ENCODE peak calls at places on chromosomes 4 and X, in nine cellular contexts. One of them, this sample, is unnamed.

GRCh38 chr4:132646186-132646585 is 502.9 kb upstream of the PCDH10 start:
- DNase-seq in fibroblast of mammary gland: no peak
- DNase-seq in adrenal gland: no peak
- DNase-seq in lower leg skin: no peak
- DNase-seq in neural crest cell: no peak
- DNase-seq in body of pancreas: no peak
- DNase-seq in fibroblast of pulmonary artery: no peak
- DNase-seq in transverse colon: no peak
- DNase-seq in cardiac fibroblast: no peak
- DNase-seq in this sample: peak; percentile 2

GRCh38 chrX:53089224-53089842 is 4.6 kb upstream of the KANTR start:
- DNase-seq in neural crest cell: no peak
- DNase-seq in transverse colon: peak; percentile 65
- DNase-seq in lower leg skin: no peak
- DNase-seq in adrenal gland: peak; percentile 60
- DNase-seq in fibroblast of mammary gland: peak; percentile 74
- DNase-seq in fibroblast of pulmonary artery: peak; percentile 75
- DNase-seq in body of pancreas: peak; percentile 69
- DNase-seq in cardiac fibroblast: peak; percentile 78
- DNase-seq in this sample: peak; percentile 46

GRCh38 chrX:27660878-27661277 is 70.7 kb downstream of the DCAF8L2 start:
- DNase-seq in neural crest cell: no peak
- DNase-seq in lower leg skin: no peak
- DNase-seq in cardiac fibroblast: no peak
- DNase-seq in adrenal gland: no peak
- DNase-seq in body of pancreas: no peak
- DNase-seq in fibroblast of mammary gland: no peak
- DNase-seq in transverse colon: no peak
- DNase-seq in fibroblast of pulmonary artery: no peak
- DNase-seq in this sample: no peak

GRCh38 chrX:68686684-68687045 is 39.2 kb downstream of the STARD8 start:
- DNase-seq in adrenal gland: no peak
- DNase-seq in neural crest cell: no peak
- DNase-seq in body of pancreas: no peak
- DNase-seq in cardiac fibroblast: peak; percentile 49
- DNase-seq in lower leg skin: no peak
- DNase-seq in fibroblast of mammary gland: peak; percentile 45
- DNase-seq in transverse colon: no peak
- DNase-seq in fibroblast of pulmonary artery: peak; percentile 55
- DNase-seq in this sample: no peak

GRCh38 chrX:153450949-153451277 is 5.1 kb upstream of the TREX2 start:
- DNase-seq in neural crest cell: no peak
- DNase-seq in transverse colon: no peak
- DNase-seq in cardiac fibroblast: no peak
- DNase-seq in body of pancreas: no peak
- DNase-seq in lower leg skin: no peak
- DNase-seq in fibroblast of pulmonary artery: no peak
- DNase-seq in adrenal gland: no peak
- DNase-seq in fibroblast of mammary gland: no peak
- DNase-seq in this sample: no peak

GRCh38 chr4:94412019-94413017 is 39.4 kb upstream of the PDLIM5 start:
- DNase-seq in neural crest cell: no peak
- DNase-seq in body of pancreas: no peak
- DNase-seq in lower leg skin: no peak
- DNase-seq in transverse colon: no peak
- DNase-seq in adrenal gland: peak; percentile 23
- DNase-seq in fibroblast of mammary gland: peak; percentile 92
- DNase-seq in cardiac fibroblast: peak; percentile 93
- DNase-seq in fibroblast of pulmonary artery: peak; percentile 94
- DNase-seq in this sample: peak; percentile 58

GRCh38 chrX:153969125-153969903 is 2.3 kb downstream of the HCFC1 start:
- DNase-seq in adrenal gland: no peak
- DNase-seq in body of pancreas: no peak
- DNase-seq in fibroblast of pulmonary artery: no peak
- DNase-seq in cardiac fibroblast: no peak
- DNase-seq in lower leg skin: no peak
- DNase-seq in fibroblast of mammary gland: no peak
- DNase-seq in transverse colon: no peak
- DNase-seq in neural crest cell: no peak
- DNase-seq in this sample: no peak

GRCh38 chr4:1511441-1512041 is 105.3 kb upstream of the NKX1-1 start:
- DNase-seq in neural crest cell: no peak
- DNase-seq in fibroblast of mammary gland: peak; percentile 63
- DNase-seq in transverse colon: no peak
- DNase-seq in fibroblast of pulmonary artery: peak; percentile 16
- DNase-seq in body of pancreas: peak; percentile 37
- DNase-seq in cardiac fibroblast: peak; percentile 18
- DNase-seq in adrenal gland: peak; percentile 26
- DNase-seq in lower leg skin: no peak
- DNase-seq in this sample: peak; percentile 5

GRCh38 chr4:188372051-188372450 is 232.8 kb downstream of the TRIML1 start:
- DNase-seq in neural crest cell: no peak
- DNase-seq in transverse colon: no peak
- DNase-seq in adrenal gland: no peak
- DNase-seq in cardiac fibroblast: peak; percentile 8
- DNase-seq in body of pancreas: no peak
- DNase-seq in fibroblast of mammary gland: peak; percentile 49
- DNase-seq in fibroblast of pulmonary artery: no peak
- DNase-seq in lower leg skin: no peak
- DNase-seq in this sample: peak; percentile 29

GRCh38 chrX:40444798-40445496 is 135.8 kb upstream of the ATP6AP2 start:
- DNase-seq in body of pancreas: no peak
- DNase-seq in adrenal gland: no peak
- DNase-seq in neural crest cell: peak; percentile 14
- DNase-seq in cardiac fibroblast: no peak
- DNase-seq in transverse colon: no peak
- DNase-seq in lower leg skin: no peak
- DNase-seq in fibroblast of mammary gland: no peak
- DNase-seq in fibroblast of pulmonary artery: no peak
- DNase-seq in this sample: no peak

GRCh38 chr4:58553679-58554078 is 1443.5 kb upstream of the IGFBP7 start:
- DNase-seq in neural crest cell: no peak
- DNase-seq in adrenal gland: no peak
- DNase-seq in fibroblast of mammary gland: no peak
- DNase-seq in transverse colon: no peak
- DNase-seq in fibroblast of pulmonary artery: no peak
- DNase-seq in lower leg skin: no peak
- DNase-seq in cardiac fibroblast: no peak
- DNase-seq in body of pancreas: no peak
- DNase-seq in this sample: no peak

GRCh38 chr4:42282081-42282901 is 115.0 kb upstream of the SHISA3 start:
- DNase-seq in fibroblast of pulmonary artery: peak; percentile 87
- DNase-seq in lower leg skin: no peak
- DNase-seq in neural crest cell: peak; percentile 59
- DNase-seq in fibroblast of mammary gland: peak; percentile 74
- DNase-seq in cardiac fibroblast: peak; percentile 89
- DNase-seq in adrenal gland: peak; percentile 64
- DNase-seq in transverse colon: no peak
- DNase-seq in body of pancreas: peak; percentile 44
- DNase-seq in this sample: peak; percentile 40

GRCh38 chr4:95549246-95550138 is 719 bp upstream of the UNC5C start:
- DNase-seq in neural crest cell: peak; percentile 36
- DNase-seq in adrenal gland: peak; percentile 65
- DNase-seq in fibroblast of pulmonary artery: peak; percentile 58
- DNase-seq in fibroblast of mammary gland: no peak
- DNase-seq in body of pancreas: peak; percentile 21
- DNase-seq in lower leg skin: peak; percentile 84
- DNase-seq in transverse colon: peak; percentile 25
- DNase-seq in cardiac fibroblast: peak; percentile 65
- DNase-seq in this sample: no peak

GRCh38 chrX:135688137-135688536 is 25.3 kb upstream of the CT45A1 start:
- DNase-seq in fibroblast of pulmonary artery: no peak
- DNase-seq in transverse colon: no peak
- DNase-seq in cardiac fibroblast: no peak
- DNase-seq in adrenal gland: no peak
- DNase-seq in fibroblast of mammary gland: no peak
- DNase-seq in body of pancreas: no peak
- DNase-seq in neural crest cell: no peak
- DNase-seq in lower leg skin: no peak
- DNase-seq in this sample: no peak

GRCh38 chrX:38192007-38192625 is 28.6 kb downstream of the SRPX start:
- DNase-seq in transverse colon: peak; percentile 12
- DNase-seq in fibroblast of mammary gland: peak; percentile 29
- DNase-seq in body of pancreas: peak; percentile 32
- DNase-seq in neural crest cell: no peak
- DNase-seq in adrenal gland: peak; percentile 52
- DNase-seq in cardiac fibroblast: no peak
- DNase-seq in lower leg skin: no peak
- DNase-seq in fibroblast of pulmonary artery: no peak
- DNase-seq in this sample: peak; percentile 2

GRCh38 chrX:33840176-33840575 is 291.9 kb downstream of the FAM47A start:
- DNase-seq in neural crest cell: no peak
- DNase-seq in fibroblast of mammary gland: no peak
- DNase-seq in fibroblast of pulmonary artery: no peak
- DNase-seq in body of pancreas: no peak
- DNase-seq in cardiac fibroblast: no peak
- DNase-seq in transverse colon: no peak
- DNase-seq in lower leg skin: no peak
- DNase-seq in adrenal gland: no peak
- DNase-seq in this sample: no peak

DNA sequence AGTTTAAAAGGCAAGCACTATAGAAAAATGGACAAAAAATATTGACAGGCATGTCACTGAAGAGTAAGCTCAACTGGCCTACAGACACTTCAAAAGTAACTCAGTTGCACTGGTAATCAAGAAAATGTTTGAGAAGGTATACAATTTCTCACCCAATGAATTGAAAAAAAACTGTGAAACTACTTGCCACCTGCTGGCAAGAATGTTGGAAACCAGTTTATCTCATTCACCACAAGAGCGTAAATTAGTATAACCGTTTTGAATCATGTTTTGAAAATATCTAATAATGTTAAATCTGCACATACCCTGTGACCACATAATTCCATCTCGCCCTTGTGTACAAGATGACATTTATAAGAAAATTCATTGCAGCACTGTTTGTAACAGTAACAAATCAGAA is 31.7 kb downstream of the TXK start:
- DNase-seq in fibroblast of mammary gland: no peak
- DNase-seq in neural crest cell: no peak
- DNase-seq in cardiac fibroblast: no peak
- DNase-seq in lower leg skin: no peak
- DNase-seq in fibroblast of pulmonary artery: no peak
- DNase-seq in body of pancreas: no peak
- DNase-seq in transverse colon: no peak
- DNase-seq in adrenal gland: no peak
- DNase-seq in this sample: no peak
- TF ChIP-seq CTCF in fibroblast of mammary gland: peak; percentile 5
- TF ChIP-seq CTCF in neural crest cell: peak; percentile 45
- TF ChIP-seq CTCF in cardiac fibroblast: peak; percentile 1
- TF ChIP-seq CTCF in lower leg skin: no peak
- TF ChIP-seq CTCF in fibroblast of pulmonary artery: peak; percentile 5
- TF ChIP-seq CTCF in body of pancreas: no peak
- TF ChIP-seq CTCF in transverse colon: no peak
- TF ChIP-seq CTCF in adrenal gland: no peak
- TF ChIP-seq CTCF in this sample: peak; percentile 69

DNA sequence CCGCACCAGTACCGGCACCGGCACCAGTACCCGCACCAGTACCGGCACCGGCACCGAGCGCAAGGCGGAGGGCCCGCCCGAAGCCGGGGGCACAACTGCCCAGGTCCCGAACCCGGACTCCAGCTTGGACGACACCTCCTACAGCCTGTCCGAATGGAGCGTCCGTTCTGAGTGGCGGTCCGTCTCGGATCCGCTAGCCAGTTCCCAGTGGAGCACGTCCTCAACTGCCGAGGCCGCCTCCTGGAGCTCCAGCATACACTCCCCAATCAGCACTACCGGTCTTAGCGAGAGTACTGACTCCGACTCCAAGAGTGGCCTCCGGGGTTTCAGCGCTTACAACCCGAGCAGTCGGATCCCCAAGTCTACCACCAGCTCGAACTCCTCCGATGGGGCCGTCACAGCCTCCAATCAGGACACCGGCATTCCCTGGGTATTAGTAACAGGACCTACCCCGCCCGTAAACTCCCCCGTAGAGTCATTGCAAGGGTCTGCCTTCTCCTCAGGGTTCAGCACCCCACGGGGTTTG is 885 bp upstream of the MAOA start:
- DNase-seq in transverse colon: peak; percentile 34
- DNase-seq in lower leg skin: peak; percentile 86
- DNase-seq in adrenal gland: peak; percentile 52
- DNase-seq in body of pancreas: peak; percentile 50
- DNase-seq in fibroblast of pulmonary artery: peak; percentile 56
- DNase-seq in neural crest cell: peak; percentile 11
- DNase-seq in fibroblast of mammary gland: peak; percentile 44
- DNase-seq in cardiac fibroblast: peak; percentile 51
- DNase-seq in this sample: no peak
- TF ChIP-seq CTCF in transverse colon: no peak
- TF ChIP-seq CTCF in lower leg skin: no peak
- TF ChIP-seq CTCF in adrenal gland: no peak
- TF ChIP-seq CTCF in body of pancreas: no peak
- TF ChIP-seq CTCF in fibroblast of pulmonary artery: no peak
- TF ChIP-seq CTCF in neural crest cell: no peak
- TF ChIP-seq CTCF in fibroblast of mammary gland: no peak
- TF ChIP-seq CTCF in cardiac fibroblast: no peak
- TF ChIP-seq CTCF in this sample: no peak

GRCh38 chrX:21839334-21840198 is at the start of gene MBTPS2:
- DNase-seq in neural crest cell: peak; percentile 75
- DNase-seq in lower leg skin: peak; percentile 95
- DNase-seq in adrenal gland: peak; percentile 81
- DNase-seq in fibroblast of mammary gland: peak; percentile 89
- DNase-seq in body of pancreas: peak; percentile 87
- DNase-seq in transverse colon: peak; percentile 85
- DNase-seq in cardiac fibroblast: peak; percentile 94
- DNase-seq in fibroblast of pulmonary artery: peak; percentile 92
- DNase-seq in this sample: peak; percentile 78
- TF ChIP-seq CTCF in neural crest cell: peak; percentile 37
- TF ChIP-seq CTCF in lower leg skin: no peak
- TF ChIP-seq CTCF in adrenal gland: peak; percentile 20
- TF ChIP-seq CTCF in fibroblast of mammary gland: peak; percentile 2
- TF ChIP-seq CTCF in body of pancreas: no peak
- TF ChIP-seq CTCF in transverse colon: peak; percentile 14
- TF ChIP-seq CTCF in cardiac fibroblast: no peak
- TF ChIP-seq CTCF in fibroblast of pulmonary artery: peak; percentile 7
- TF ChIP-seq CTCF in this sample: no peak

DNA sequence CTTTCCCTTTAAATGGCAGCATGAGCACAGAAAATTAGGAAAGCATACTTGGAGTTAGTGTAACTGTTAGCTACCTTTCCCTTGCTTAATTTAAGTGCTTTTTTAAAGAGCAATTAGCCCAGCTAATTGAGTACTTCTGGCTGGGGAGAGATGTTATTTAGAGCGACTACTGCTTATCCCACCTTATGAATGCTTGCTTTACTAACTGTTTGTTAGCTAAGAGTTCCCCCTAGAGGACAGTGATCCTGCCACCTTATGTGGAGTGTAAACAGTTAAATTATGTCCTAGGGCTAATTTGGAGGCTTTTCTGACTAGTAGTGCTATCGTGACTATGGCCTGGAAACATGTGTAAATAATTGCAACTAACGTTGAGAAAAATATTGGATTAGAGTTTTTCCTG is 909.4 kb downstream of the FSTL5 start:
- DNase-seq in fibroblast of pulmonary artery: no peak
- DNase-seq in transverse colon: no peak
- DNase-seq in lower leg skin: no peak
- DNase-seq in neural crest cell: no peak
- DNase-seq in cardiac fibroblast: no peak
- DNase-seq in adrenal gland: no peak
- DNase-seq in fibroblast of mammary gland: no peak
- DNase-seq in body of pancreas: no peak
- DNase-seq in this sample: no peak
- TF ChIP-seq CTCF in fibroblast of pulmonary artery: no peak
- TF ChIP-seq CTCF in transverse colon: no peak
- TF ChIP-seq CTCF in lower leg skin: no peak
- TF ChIP-seq CTCF in neural crest cell: no peak
- TF ChIP-seq CTCF in cardiac fibroblast: no peak
- TF ChIP-seq CTCF in adrenal gland: no peak
- TF ChIP-seq CTCF in fibroblast of mammary gland: no peak
- TF ChIP-seq CTCF in body of pancreas: no peak
- TF ChIP-seq CTCF in this sample: no peak